ENCODE peak calls at places on chromosome 16, in ten cellular contexts. One of them, this sample, is unnamed.

GRCh38 chr16:48434653-48435318 is 49.6 kb upstream of the SIAH1 start:
- DNase-seq in fibroblast of lung: peak; percentile 86
- DNase-seq in endothelial cell of umbilical vein: no peak
- DNase-seq in CD8-positive, alpha-beta memory T cell: no peak
- DNase-seq in ovary: no peak
- DNase-seq in lower lobe of right lung: peak; percentile 54
- DNase-seq in testis: no peak
- DNase-seq in MM.1S: no peak
- DNase-seq in heart right ventricle: no peak
- DNase-seq in sigmoid colon: no peak
- DNase-seq in this sample: no peak

GRCh38 chr16:17544785-17545184 is 74.0 kb upstream of the XYLT1 start:
- DNase-seq in fibroblast of lung: no peak
- DNase-seq in sigmoid colon: no peak
- DNase-seq in lower lobe of right lung: no peak
- DNase-seq in MM.1S: no peak
- DNase-seq in endothelial cell of umbilical vein: no peak
- DNase-seq in ovary: no peak
- DNase-seq in testis: peak; percentile 55
- DNase-seq in CD8-positive, alpha-beta memory T cell: no peak
- DNase-seq in heart right ventricle: no peak
- DNase-seq in this sample: no peak

GRCh38 chr16:14015948-14016347 is 55.2 kb upstream of the MRTFB start:
- DNase-seq in CD8-positive, alpha-beta memory T cell: no peak
- DNase-seq in endothelial cell of umbilical vein: peak; percentile 73
- DNase-seq in lower lobe of right lung: peak; percentile 48
- DNase-seq in MM.1S: no peak
- DNase-seq in heart right ventricle: no peak
- DNase-seq in fibroblast of lung: peak; percentile 93
- DNase-seq in testis: no peak
- DNase-seq in ovary: no peak
- DNase-seq in sigmoid colon: peak; percentile 73
- DNase-seq in this sample: no peak

GRCh38 chr16:10622036-10622921 is 41.9 kb upstream of the EMP2 start:
- DNase-seq in CD8-positive, alpha-beta memory T cell: no peak
- DNase-seq in ovary: no peak
- DNase-seq in fibroblast of lung: no peak
- DNase-seq in testis: no peak
- DNase-seq in MM.1S: no peak
- DNase-seq in sigmoid colon: no peak
- DNase-seq in lower lobe of right lung: peak; percentile 72
- DNase-seq in endothelial cell of umbilical vein: no peak
- DNase-seq in heart right ventricle: peak; percentile 26
- DNase-seq in this sample: no peak

GRCh38 chr16:83955218-83956130 is 2.4 kb downstream of the OSGIN1 start:
- DNase-seq in sigmoid colon: no peak
- DNase-seq in MM.1S: no peak
- DNase-seq in lower lobe of right lung: no peak
- DNase-seq in endothelial cell of umbilical vein: peak; percentile 14
- DNase-seq in CD8-positive, alpha-beta memory T cell: no peak
- DNase-seq in ovary: peak; percentile 57
- DNase-seq in heart right ventricle: no peak
- DNase-seq in fibroblast of lung: peak; percentile 52
- DNase-seq in testis: no peak
- DNase-seq in this sample: no peak

GRCh38 chr16:1654505-1655268 is 23.4 kb upstream of the JPT2 start:
- DNase-seq in endothelial cell of umbilical vein: no peak
- DNase-seq in lower lobe of right lung: no peak
- DNase-seq in testis: peak; percentile 68
- DNase-seq in MM.1S: no peak
- DNase-seq in ovary: no peak
- DNase-seq in CD8-positive, alpha-beta memory T cell: no peak
- DNase-seq in fibroblast of lung: no peak
- DNase-seq in sigmoid colon: no peak
- DNase-seq in heart right ventricle: no peak
- DNase-seq in this sample: no peak

GRCh38 chr16:81626181-81626674 is 152.9 kb upstream of the PLCG2 start:
- DNase-seq in sigmoid colon: no peak
- DNase-seq in ovary: no peak
- DNase-seq in testis: no peak
- DNase-seq in CD8-positive, alpha-beta memory T cell: no peak
- DNase-seq in MM.1S: no peak
- DNase-seq in heart right ventricle: no peak
- DNase-seq in endothelial cell of umbilical vein: no peak
- DNase-seq in lower lobe of right lung: no peak
- DNase-seq in fibroblast of lung: no peak
- DNase-seq in this sample: no peak

GRCh38 chr16:3020604-3021448 is 658 bp downstream of the TNFRSF12A start:
- DNase-seq in MM.1S: peak; percentile 11
- DNase-seq in ovary: peak; percentile 86
- DNase-seq in lower lobe of right lung: peak; percentile 89
- DNase-seq in fibroblast of lung: peak; percentile 85
- DNase-seq in testis: peak; percentile 63
- DNase-seq in endothelial cell of umbilical vein: peak; percentile 86
- DNase-seq in heart right ventricle: peak; percentile 77
- DNase-seq in sigmoid colon: peak; percentile 94
- DNase-seq in CD8-positive, alpha-beta memory T cell: peak; percentile 67
- DNase-seq in this sample: peak; percentile 88

GRCh38 chr16:1899641-1900451 is 18.4 kb downstream of the HS3ST6 start:
- DNase-seq in sigmoid colon: no peak
- DNase-seq in lower lobe of right lung: no peak
- DNase-seq in endothelial cell of umbilical vein: no peak
- DNase-seq in ovary: no peak
- DNase-seq in CD8-positive, alpha-beta memory T cell: no peak
- DNase-seq in testis: no peak
- DNase-seq in fibroblast of lung: no peak
- DNase-seq in heart right ventricle: no peak
- DNase-seq in MM.1S: peak; percentile 82
- DNase-seq in this sample: no peak

GRCh38 chr16:35561346-35561745 is 2101.9 kb downstream of the TP53TG3F start:
- DNase-seq in endothelial cell of umbilical vein: no peak
- DNase-seq in MM.1S: no peak
- DNase-seq in sigmoid colon: no peak
- DNase-seq in heart right ventricle: no peak
- DNase-seq in fibroblast of lung: no peak
- DNase-seq in CD8-positive, alpha-beta memory T cell: no peak
- DNase-seq in testis: no peak
- DNase-seq in ovary: no peak
- DNase-seq in lower lobe of right lung: no peak
- DNase-seq in this sample: no peak

GRCh38 chr16:80931985-80932720 is 74.5 kb downstream of the CMC2 start:
- DNase-seq in sigmoid colon: peak; percentile 92
- DNase-seq in MM.1S: no peak
- DNase-seq in lower lobe of right lung: peak; percentile 49
- DNase-seq in heart right ventricle: peak; percentile 82
- DNase-seq in endothelial cell of umbilical vein: peak; percentile 59
- DNase-seq in testis: peak; percentile 86
- DNase-seq in fibroblast of lung: peak; percentile 50
- DNase-seq in ovary: peak; percentile 65
- DNase-seq in CD8-positive, alpha-beta memory T cell: no peak
- DNase-seq in this sample: peak; percentile 64

GRCh38 chr16:84054271-84054670 is 11.7 kb upstream of the SLC38A8 start:
- DNase-seq in lower lobe of right lung: peak; percentile 27
- DNase-seq in ovary: no peak
- DNase-seq in testis: no peak
- DNase-seq in MM.1S: no peak
- DNase-seq in sigmoid colon: peak; percentile 59
- DNase-seq in endothelial cell of umbilical vein: no peak
- DNase-seq in heart right ventricle: no peak
- DNase-seq in CD8-positive, alpha-beta memory T cell: no peak
- DNase-seq in fibroblast of lung: no peak
- DNase-seq in this sample: no peak

GRCh38 chr16:47054306-47054705 is 80.8 kb upstream of the DNAJA2 start:
- DNase-seq in testis: no peak
- DNase-seq in lower lobe of right lung: no peak
- DNase-seq in fibroblast of lung: no peak
- DNase-seq in CD8-positive, alpha-beta memory T cell: no peak
- DNase-seq in sigmoid colon: no peak
- DNase-seq in heart right ventricle: no peak
- DNase-seq in ovary: no peak
- DNase-seq in MM.1S: no peak
- DNase-seq in endothelial cell of umbilical vein: no peak
- DNase-seq in this sample: no peak

GRCh38 chr16:1919680-1919998 is 1.4 kb upstream of the HS3ST6 start:
- DNase-seq in sigmoid colon: no peak
- DNase-seq in heart right ventricle: no peak
- DNase-seq in CD8-positive, alpha-beta memory T cell: no peak
- DNase-seq in lower lobe of right lung: no peak
- DNase-seq in MM.1S: no peak
- DNase-seq in ovary: no peak
- DNase-seq in testis: no peak
- DNase-seq in endothelial cell of umbilical vein: no peak
- DNase-seq in fibroblast of lung: no peak
- DNase-seq in this sample: no peak

GRCh38 chr16:14632693-14633569 is at the start of gene BFAR:
- DNase-seq in sigmoid colon: peak; percentile 100
- DNase-seq in heart right ventricle: peak; percentile 99
- DNase-seq in testis: peak; percentile 100
- DNase-seq in lower lobe of right lung: peak; percentile 99
- DNase-seq in fibroblast of lung: peak; percentile 96
- DNase-seq in ovary: peak; percentile 99
- DNase-seq in endothelial cell of umbilical vein: peak; percentile 97
- DNase-seq in CD8-positive, alpha-beta memory T cell: peak; percentile 99
- DNase-seq in MM.1S: peak; percentile 98
- DNase-seq in this sample: peak; percentile 99

GRCh38 chr16:14628806-14629611 is 1.1 kb downstream of the PARN start:
- DNase-seq in sigmoid colon: no peak
- DNase-seq in MM.1S: no peak
- DNase-seq in endothelial cell of umbilical vein: no peak
- DNase-seq in fibroblast of lung: no peak
- DNase-seq in CD8-positive, alpha-beta memory T cell: peak; percentile 6
- DNase-seq in lower lobe of right lung: no peak
- DNase-seq in heart right ventricle: no peak
- DNase-seq in ovary: no peak
- DNase-seq in testis: no peak
- DNase-seq in this sample: no peak

GRCh38 chr16:82265809-82266208 is 95.8 kb upstream of the MPHOSPH6 start:
- DNase-seq in testis: no peak
- DNase-seq in endothelial cell of umbilical vein: no peak
- DNase-seq in MM.1S: no peak
- DNase-seq in CD8-positive, alpha-beta memory T cell: no peak
- DNase-seq in fibroblast of lung: no peak
- DNase-seq in ovary: no peak
- DNase-seq in sigmoid colon: no peak
- DNase-seq in heart right ventricle: no peak
- DNase-seq in lower lobe of right lung: no peak
- DNase-seq in this sample: no peak

GRCh38 chr16:50565428-50565827 is 17.2 kb downstream of the NKD1 start:
- DNase-seq in ovary: no peak
- DNase-seq in sigmoid colon: no peak
- DNase-seq in testis: no peak
- DNase-seq in heart right ventricle: no peak
- DNase-seq in MM.1S: no peak
- DNase-seq in endothelial cell of umbilical vein: no peak
- DNase-seq in lower lobe of right lung: no peak
- DNase-seq in CD8-positive, alpha-beta memory T cell: no peak
- DNase-seq in fibroblast of lung: no peak
- DNase-seq in this sample: no peak
- H3K27ac ChIP-seq in ovary: no peak overlapping the region
- H3K27ac ChIP-seq in sigmoid colon: no peak overlapping the region
- H3K27ac ChIP-seq in testis: no peak overlapping the region
- H3K27ac ChIP-seq in heart right ventricle: no peak overlapping the region
- H3K27ac ChIP-seq in MM.1S: no peak overlapping the region
- H3K27ac ChIP-seq in endothelial cell of umbilical vein: no peak overlapping the region
- H3K27ac ChIP-seq in lower lobe of right lung: no peak overlapping the region
- H3K27ac ChIP-seq in CD8-positive, alpha-beta memory T cell: no peak overlapping the region
- H3K27ac ChIP-seq in fibroblast of lung: no peak overlapping the region
- H3K27ac ChIP-seq in this sample: no peak overlapping the region

DNA sequence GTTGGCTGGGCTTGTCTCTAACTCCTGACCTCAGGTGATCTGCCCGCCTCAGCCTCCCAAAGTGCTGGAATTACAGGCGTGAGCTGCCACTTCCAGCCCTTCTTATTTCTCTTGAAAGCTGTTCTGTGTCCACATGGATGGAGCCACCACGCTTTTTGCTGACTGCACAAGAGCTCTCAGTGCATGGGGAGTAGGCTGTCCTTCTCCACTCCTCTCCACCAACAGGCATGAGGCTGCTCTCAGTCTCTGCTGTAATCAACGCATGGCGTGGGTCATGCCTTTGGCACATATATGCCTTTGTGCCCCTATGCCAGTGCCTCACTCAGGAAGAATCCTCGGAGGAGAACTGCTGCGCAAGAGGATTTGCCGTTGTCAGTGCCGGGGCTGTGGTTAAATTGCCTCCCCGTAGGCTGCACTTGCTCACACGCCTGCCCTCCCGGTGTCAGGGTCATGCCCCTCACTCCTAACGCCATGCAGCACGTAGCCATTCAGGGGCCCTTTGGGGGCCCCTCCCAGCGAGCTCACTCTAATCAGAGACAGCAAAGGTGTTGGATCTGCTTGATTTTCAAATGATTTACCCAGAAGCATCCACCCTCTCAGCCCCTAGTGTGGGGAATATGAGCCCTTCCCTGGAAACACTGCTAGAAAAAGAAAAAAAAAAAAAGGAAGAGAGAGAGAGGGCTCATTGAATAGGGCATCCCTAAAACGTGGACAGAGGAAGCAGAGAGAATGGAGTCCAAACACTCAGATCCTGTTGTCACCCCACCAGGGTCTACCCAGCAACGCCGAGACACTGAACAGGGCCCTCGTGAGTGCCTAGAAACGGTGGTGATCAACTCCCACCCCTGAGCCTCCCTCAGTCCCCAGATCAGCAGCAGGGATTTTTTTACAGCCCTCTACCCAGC is 47.5 kb upstream of the ZCCHC14 start:
- DNase-seq in testis: no peak
- DNase-seq in fibroblast of lung: no peak
- DNase-seq in lower lobe of right lung: no peak
- DNase-seq in MM.1S: no peak
- DNase-seq in heart right ventricle: no peak
- DNase-seq in sigmoid colon: no peak
- DNase-seq in ovary: no peak
- DNase-seq in CD8-positive, alpha-beta memory T cell: no peak
- DNase-seq in endothelial cell of umbilical vein: no peak
- DNase-seq in this sample: no peak
- H3K27ac ChIP-seq in testis: no peak overlapping the region
- H3K27ac ChIP-seq in fibroblast of lung: no peak overlapping the region
- H3K27ac ChIP-seq in lower lobe of right lung: peak overlapping the region; percentile 46
- H3K27ac ChIP-seq in MM.1S: no peak overlapping the region
- H3K27ac ChIP-seq in heart right ventricle: peak overlapping the region; percentile 66
- H3K27ac ChIP-seq in sigmoid colon: peak overlapping the region; percentile 39
- H3K27ac ChIP-seq in ovary: no peak overlapping the region
- H3K27ac ChIP-seq in CD8-positive, alpha-beta memory T cell: no peak overlapping the region
- H3K27ac ChIP-seq in endothelial cell of umbilical vein: no peak overlapping the region
- H3K27ac ChIP-seq in this sample: no peak overlapping the region

GRCh38 chr16:8380311-8380710 is 210.0 kb downstream of the TMEM114 start:
- DNase-seq in fibroblast of lung: no peak
- DNase-seq in heart right ventricle: no peak
- DNase-seq in CD8-positive, alpha-beta memory T cell: no peak
- DNase-seq in endothelial cell of umbilical vein: no peak
- DNase-seq in testis: no peak
- DNase-seq in sigmoid colon: no peak
- DNase-seq in lower lobe of right lung: no peak
- DNase-seq in ovary: no peak
- DNase-seq in MM.1S: no peak
- DNase-seq in this sample: no peak
- H3K27ac ChIP-seq in fibroblast of lung: no peak overlapping the region
- H3K27ac ChIP-seq in heart right ventricle: no peak overlapping the region
- H3K27ac ChIP-seq in CD8-positive, alpha-beta memory T cell: no peak overlapping the region
- H3K27ac ChIP-seq in endothelial cell of umbilical vein: no peak overlapping the region
- H3K27ac ChIP-seq in testis: no peak overlapping the region
- H3K27ac ChIP-seq in sigmoid colon: no peak overlapping the region
- H3K27ac ChIP-seq in lower lobe of right lung: no peak overlapping the region
- H3K27ac ChIP-seq in ovary: no peak overlapping the region
- H3K27ac ChIP-seq in MM.1S: no peak overlapping the region
- H3K27ac ChIP-seq in this sample: no peak overlapping the region

GRCh38 chr16:19265531-19265930 is 20.0 kb upstream of the CLEC19A start:
- DNase-seq in sigmoid colon: no peak
- DNase-seq in lower lobe of right lung: no peak
- DNase-seq in ovary: no peak
- DNase-seq in endothelial cell of umbilical vein: no peak
- DNase-seq in testis: no peak
- DNase-seq in fibroblast of lung: no peak
- DNase-seq in CD8-positive, alpha-beta memory T cell: no peak
- DNase-seq in MM.1S: no peak
- DNase-seq in heart right ventricle: no peak
- DNase-seq in this sample: no peak
- H3K27ac ChIP-seq in sigmoid colon: no peak overlapping the region
- H3K27ac ChIP-seq in lower lobe of right lung: no peak overlapping the region
- H3K27ac ChIP-seq in ovary: no peak overlapping the region
- H3K27ac ChIP-seq in endothelial cell of umbilical vein: no peak overlapping the region
- H3K27ac ChIP-seq in testis: no peak overlapping the region
- H3K27ac ChIP-seq in fibroblast of lung: no peak overlapping the region
- H3K27ac ChIP-seq in CD8-positive, alpha-beta memory T cell: no peak overlapping the region
- H3K27ac ChIP-seq in MM.1S: no peak overlapping the region
- H3K27ac ChIP-seq in heart right ventricle: no peak overlapping the region
- H3K27ac ChIP-seq in this sample: no peak overlapping the region

This sample was measured in uterus.